ENCODE peak calls at places on chromosome 11, in five cellular contexts. A, K, B, W and P are unnamed samples.

GRCh38 chr11:65502852-65503603 is 4.2 kb downstream of the MALAT1 start:
- DNase-seq in A (no peak), K (peak), B (no peak), W (peak), P (no peak)

GRCh38 chr11:134573857-134574256 is 161.8 kb upstream of the B3GAT1 start:
- DNase-seq in A (no peak), K (no peak), B (no peak), W (no peak), P (no peak)

GRCh38 chr11:82980292-82980691 is 78.8 kb downstream of the DDIAS start:
- DNase-seq in A (no peak), K (peak), B (no peak), W (no peak), P (no peak)

GRCh38 chr11:8315463-8315862 is 51.8 kb upstream of the LMO1 start:
- DNase-seq in A (no peak), K (no peak), B (no peak), W (no peak), P (no peak)

GRCh38 chr11:19953342-19953741 is 206.9 kb downstream of the DBX1 start:
- DNase-seq in A (no peak), K (peak), B (no peak), W (no peak), P (no peak)

GRCh38 chr11:35589281-35589680 is 29.0 kb upstream of the FJX1 start:
- DNase-seq in A (no peak), K (no peak), B (no peak), W (no peak), P (no peak)

GRCh38 chr11:68962527-68963250 is 18.1 kb downstream of the MRGPRD start:
- DNase-seq in A (peak), K (no peak), B (no peak), W (no peak), P (no peak)

GRCh38 chr11:119839504-119840133 is 110.6 kb upstream of the NECTIN1 start:
- DNase-seq in A (no peak), K (no peak), B (no peak), W (no peak), P (no peak)

GRCh38 chr11:15157181-15157580 is 42.5 kb downstream of the INSC start:
- DNase-seq in A (no peak), K (peak), B (no peak), W (no peak), P (no peak)

GRCh38 chr11:69890476-69890875 is 71.3 kb upstream of the FGF3 start:
- DNase-seq in A (no peak), K (no peak), B (no peak), W (no peak), P (no peak)

GRCh38 chr11:62145261-62145871 is 21.6 kb downstream of the INCENP start:
- DNase-seq in A (no peak), K (no peak), B (no peak), W (no peak), P (peak)

GRCh38 chr11:3709977-3710376 is 38.8 kb upstream of the CHRNA10 start:
- DNase-seq in A (no peak), K (peak), B (no peak), W (no peak), P (no peak)

GRCh38 chr11:2257023-2257700 is 13.2 kb downstream of the ASCL2 start:
- DNase-seq in A (no peak), K (no peak), B (peak), W (no peak), P (peak)

GRCh38 chr11:14320020-14320419 is 39.0 kb downstream of the RRAS2 start:
- DNase-seq in A (peak), K (peak), B (no peak), W (no peak), P (no peak)

GRCh38 chr11:537622-538430 is 499 bp downstream of the LRRC56 start:
- DNase-seq in A (no peak), K (no peak), B (peak), W (no peak), P (no peak)

GRCh38 chr11:66232769-66233168 is 35.7 kb upstream of the RAB1B start:
- DNase-seq in A (no peak), K (no peak), B (no peak), W (no peak), P (no peak)

GRCh38 chr11:114440971-114441810 is 1.9 kb downstream of the REXO2 start:
- DNase-seq in A (no peak), K (no peak), B (no peak), W (no peak), P (no peak)

GRCh38 chr11:80596291-80596810 is 1155.5 kb upstream of the TENM4 start:
- DNase-seq in A (no peak), K (peak), B (no peak), W (no peak), P (no peak)

GRCh38 chr11:12195773-12196172 is 85.4 kb downstream of the MICAL2 start:
- DNase-seq in A (no peak), K (no peak), B (no peak), W (no peak), P (no peak)
- H3K27ac ChIP-seq in A (peak), K (no peak), B (no peak), W (peak), P (no peak)

DNA sequence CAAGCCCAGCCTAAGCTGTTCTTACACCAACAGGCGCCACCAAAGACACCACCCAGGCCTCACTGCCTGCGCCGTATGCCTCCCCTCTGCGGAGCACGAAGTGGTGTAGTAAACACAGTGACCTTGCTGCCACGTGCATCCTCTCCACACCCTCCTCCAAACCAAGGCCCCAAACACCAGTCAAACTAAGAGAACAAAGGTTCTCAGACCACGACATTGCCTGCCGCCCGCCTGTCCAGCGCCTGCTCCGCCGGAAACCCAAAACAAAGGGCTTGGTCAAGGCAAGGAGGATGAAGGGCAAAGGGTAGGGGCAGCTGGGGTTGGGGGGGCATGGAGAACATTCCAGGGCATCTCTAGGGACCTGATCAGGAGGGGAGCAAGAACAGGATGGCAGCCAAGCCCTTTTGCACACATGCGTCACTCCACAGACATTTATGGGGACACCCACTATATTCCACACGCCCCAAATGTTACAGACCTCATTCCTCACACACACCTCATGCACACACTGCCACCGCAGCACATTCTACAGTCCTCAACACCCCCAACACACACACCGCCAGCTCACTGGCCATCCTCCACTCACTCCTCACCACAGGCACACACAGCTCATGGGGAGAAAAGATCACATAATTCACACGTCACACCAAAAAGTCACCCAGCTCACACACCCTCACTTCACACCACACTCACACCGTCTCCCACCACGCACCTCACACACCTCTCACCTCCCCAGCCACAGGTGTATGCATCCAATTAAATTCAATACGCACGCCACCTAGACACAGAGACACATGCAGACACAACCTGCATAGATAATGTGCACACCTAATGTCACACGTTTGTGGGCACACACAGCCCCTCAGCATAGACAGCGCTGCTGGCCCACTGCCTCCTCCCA is 34.5 kb downstream of the PDE2A start:
- DNase-seq in A (no peak), K (no peak), B (peak), W (no peak), P (no peak)
- H3K4me3 ChIP-seq in A (no peak), K (no peak), B (peak), W (no peak), P (no peak)

DNA sequence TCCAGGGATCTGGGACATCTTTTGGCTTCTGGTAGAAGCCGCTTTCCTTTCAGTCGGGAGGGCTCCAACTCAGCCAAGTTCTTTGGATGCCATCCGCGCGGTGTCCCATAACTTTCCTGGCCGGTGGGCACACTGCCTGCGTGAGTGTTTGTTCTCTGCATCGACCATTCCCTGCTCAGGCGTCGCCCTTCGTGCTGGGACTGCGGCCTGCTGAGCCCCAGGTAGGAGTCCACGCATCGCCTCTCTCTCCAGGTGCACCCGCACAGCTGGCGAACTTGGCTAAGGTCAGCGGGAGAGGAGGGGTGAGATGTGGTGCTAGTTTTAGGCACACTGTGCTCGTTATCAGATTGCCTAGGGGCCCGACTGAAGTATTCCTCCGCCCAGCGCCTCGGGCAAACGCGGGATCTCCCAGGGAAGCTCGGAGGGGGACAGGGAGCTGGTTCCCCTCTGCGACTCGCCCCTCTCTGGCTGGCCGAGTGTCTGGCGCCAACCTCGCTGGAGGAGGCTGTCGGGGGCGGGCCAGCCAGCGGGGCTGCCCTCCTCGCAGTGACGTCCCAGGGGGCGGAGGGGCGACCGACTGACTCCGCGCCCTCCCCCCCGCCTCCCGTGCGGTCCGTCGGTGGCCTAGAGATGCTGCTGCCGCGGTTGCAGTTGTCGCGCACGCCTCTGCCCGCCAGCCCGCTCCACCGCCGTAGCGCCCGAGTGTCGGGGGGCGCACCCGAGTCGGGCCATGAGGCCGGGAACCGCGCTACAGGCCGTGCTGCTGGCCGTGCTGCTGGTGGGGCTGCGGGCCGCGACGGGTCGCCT is at the start of gene LAYN:
- DNase-seq in A (peak), K (peak), B (peak), W (no peak), P (peak)
- TF ChIP-seq POLR2A in A (peak), K (peak), B (peak), W (peak), P (no peak)

GRCh38 chr11:60122414-60123036 is 34.1 kb downstream of the MS4A2 start:
- DNase-seq in A (no peak), K (no peak), B (no peak), W (no peak), P (no peak)

GRCh38 chr11:60119708-60120107 is 31.2 kb downstream of the MS4A2 start:
- DNase-seq in A (no peak), K (no peak), B (no peak), W (no peak), P (no peak)

GRCh38 chr11:60124802-60125432 is 36.5 kb downstream of the MS4A2 start:
- DNase-seq in A (no peak), K (no peak), B (no peak), W (no peak), P (no peak)

GRCh38 chr11:60118333-60118732 is 29.9 kb downstream of the MS4A2 start:
- DNase-seq in A (no peak), K (no peak), B (no peak), W (no peak), P (no peak)

DNA sequence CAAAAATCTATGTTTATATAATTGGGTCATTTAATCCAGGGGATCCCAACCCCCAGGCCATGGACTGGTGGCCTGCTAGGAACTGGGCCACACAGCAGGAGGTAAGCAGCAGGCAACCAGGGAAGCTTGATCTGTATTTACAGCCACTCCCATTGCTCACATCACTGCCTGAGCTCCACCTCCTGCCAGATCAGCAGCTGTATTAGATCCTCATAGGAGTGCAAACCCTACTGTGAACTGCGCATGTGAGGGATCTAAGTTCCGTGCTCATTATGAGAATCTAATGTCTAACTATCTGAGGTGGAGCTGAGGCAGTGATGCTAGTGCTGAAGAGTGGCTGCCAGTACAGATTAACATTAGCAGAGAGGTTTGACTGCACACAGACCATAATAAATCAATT is 32.8 kb downstream of the MS4A2 start:
- DNase-seq in A (peak), K (no peak), B (no peak), W (no peak), P (peak)
- H3K27ac ChIP-seq in A (no peak), K (no peak), B (no peak), W (no peak), P (peak)

GRCh38 chr11:32418836-32419235 is 16.5 kb downstream of the WT1 start:
- DNase-seq in A (no peak), K (no peak), B (no peak), W (no peak), P (no peak)
- H3K4me3 ChIP-seq in A (no peak), K (no peak), B (no peak), W (no peak), P (no peak)

DNA sequence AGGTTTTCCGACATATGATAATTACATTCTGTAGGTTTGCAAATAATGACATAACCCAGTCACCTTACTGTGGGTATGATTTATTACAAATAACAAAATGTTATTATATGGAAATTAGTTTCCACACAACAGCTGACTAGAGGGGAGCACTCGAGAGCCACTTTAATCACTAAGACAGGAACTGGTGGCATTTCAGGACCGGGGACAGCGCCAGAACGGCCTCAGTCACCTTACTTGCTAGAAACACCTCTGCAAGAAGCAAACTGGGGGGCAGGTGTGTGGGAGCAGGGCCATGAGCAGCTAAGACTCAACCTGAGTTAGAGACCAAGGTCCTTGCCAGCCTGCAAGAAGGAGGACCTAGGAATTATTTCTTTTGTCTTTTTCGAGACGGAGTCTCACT is 199.9 kb downstream of the DSCAML1 start:
- DNase-seq in A (peak), K (peak), B (peak), W (no peak), P (peak)
- TF ChIP-seq POLR2A in A (no peak), K (no peak), B (no peak), W (no peak), P (no peak)